ENCODE peak calls at places on chromosomes 13 and 19, in seven cellular contexts. T is AG04449, W is astrocyte of the cerebellum, L is ovary, R is fibroblast of lung, F is mucosa of descending colon, M is GM10248. S is an unnamed sample.

GRCh38 chr13:40271931-40272775 is 394.3 kb downstream of the FOXO1 start:
- DNase-seq in T (peak), W (peak), L (peak), R (peak), F (no peak), M (no peak), S (no peak)

GRCh38 chr13:113564331-113565023 is 20.1 kb upstream of the TFDP1 start:
- DNase-seq in T (no peak), W (no peak), L (no peak), R (no peak), F (no peak), M (no peak), S (no peak)

GRCh38 chr13:102293723-102294122 is 108.1 kb downstream of the FGF14 start:
- DNase-seq in T (no peak), W (no peak), L (no peak), R (no peak), F (no peak), M (no peak), S (no peak)

GRCh38 chr13:97780486-97780885 is 173.0 kb upstream of the IPO5 start:
- DNase-seq in T (no peak), W (no peak), L (no peak), R (no peak), F (no peak), M (no peak), S (no peak)

GRCh38 chr19:55251296-55252081 is 7.3 kb downstream of the PPP6R1 start:
- DNase-seq in T (no peak), W (no peak), L (no peak), R (no peak), F (no peak), M (peak), S (no peak)

GRCh38 chr13:100546713-100547405 is 41.7 kb downstream of the GGACT start:
- DNase-seq in T (no peak), W (no peak), L (no peak), R (no peak), F (no peak), M (no peak), S (no peak)

GRCh38 chr13:39419866-39420265 is 183.1 kb downstream of the LHFPL6 start:
- DNase-seq in T (no peak), W (no peak), L (no peak), R (no peak), F (no peak), M (no peak), S (no peak)

GRCh38 chr19:38929929-38930775 is at the start of gene SARS2:
- DNase-seq in T (peak), W (peak), L (peak), R (peak), F (peak), M (peak), S (peak)

GRCh38 chr13:105778196-105778595 is 757.3 kb downstream of the EFNB2 start:
- DNase-seq in T (peak), W (peak), L (no peak), R (peak), F (no peak), M (no peak), S (no peak)

GRCh38 chr19:13098291-13099072 is 4.2 kb downstream of the LYL1 start:
- DNase-seq in T (no peak), W (no peak), L (peak), R (peak), F (peak), M (no peak), S (no peak)

GRCh38 chr13:80665792-80666333 is 324.9 kb upstream of the SPRY2 start:
- DNase-seq in T (no peak), W (no peak), L (no peak), R (no peak), F (no peak), M (no peak), S (no peak)

GRCh38 chr19:20247016-20247683 is 80.1 kb downstream of the ZNF486 start:
- DNase-seq in T (no peak), W (no peak), L (peak), R (peak), F (no peak), M (no peak), S (peak)

GRCh38 chr19:7417671-7418324 is 69.1 kb downstream of the ARHGEF18 start:
- DNase-seq in T (no peak), W (no peak), L (no peak), R (no peak), F (no peak), M (no peak), S (no peak)

GRCh38 chr13:98318263-98318878 is 141.3 kb upstream of the RNF113B start:
- DNase-seq in T (no peak), W (no peak), L (no peak), R (no peak), F (no peak), M (no peak), S (no peak)

GRCh38 chr13:112574476-112575294 is 13.3 kb downstream of the TUBGCP3 start:
- DNase-seq in T (no peak), W (no peak), L (no peak), R (peak), F (no peak), M (no peak), S (no peak)

GRCh38 chr19:48355555-48355954 is 8.2 kb downstream of the TMEM143 start:
- DNase-seq in T (no peak), W (no peak), L (no peak), R (no peak), F (no peak), M (no peak), S (no peak)
- TF ChIP-seq CTCF in T (no peak), W (no peak), L (no peak), R (no peak), F (no peak), M (no peak), S (no peak)

DNA sequence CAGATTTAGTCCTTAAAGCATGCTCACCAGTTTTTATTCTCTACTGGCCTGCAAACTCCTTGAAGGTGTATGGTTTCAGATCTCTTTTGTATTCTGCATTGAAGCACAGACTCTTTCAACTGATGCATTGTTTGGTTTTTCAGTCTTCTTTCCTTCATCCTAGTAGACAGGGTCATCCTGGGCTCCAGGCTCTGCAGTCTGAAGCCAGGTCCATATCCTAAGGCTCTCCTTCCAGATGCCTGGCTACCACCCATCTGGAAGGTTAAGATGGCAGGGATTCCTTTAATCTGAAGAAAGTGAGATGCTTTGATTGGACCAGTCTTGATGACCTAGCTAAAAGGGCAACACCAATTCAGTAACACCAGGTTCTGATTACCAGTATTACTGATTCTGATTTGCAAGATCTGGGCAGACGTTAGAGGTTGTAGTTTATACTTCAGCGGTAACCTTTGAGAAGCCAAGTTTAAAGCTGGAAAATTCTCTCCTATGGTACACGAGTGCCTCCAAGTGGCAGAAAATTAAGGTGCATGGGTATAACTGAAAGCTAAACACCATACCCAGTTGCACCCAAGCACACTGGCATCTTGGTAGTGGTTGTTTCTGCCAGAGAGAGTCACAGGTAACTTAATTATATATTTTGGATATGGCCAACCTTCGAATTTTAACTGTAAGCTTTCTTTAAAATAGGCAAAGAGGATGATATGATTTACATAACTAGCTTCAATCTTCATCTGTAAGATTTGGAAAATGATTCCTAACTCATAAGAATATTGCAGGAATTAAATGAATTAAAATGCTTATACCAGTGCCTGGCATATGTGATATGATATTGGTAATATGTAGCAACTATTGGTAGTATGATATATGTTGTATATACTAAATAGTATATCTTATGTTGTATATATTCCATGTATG is 1651.9 kb upstream of the MIR17HG start:
- DNase-seq in T (no peak), W (peak), L (no peak), R (peak), F (no peak), M (no peak), S (peak)
- TF ChIP-seq CTCF in T (no peak), W (peak), L (no peak), R (peak), F (no peak), M (peak), S (peak)

GRCh38 chr19:11141937-11142527 is 13.6 kb downstream of the SPC24 start:
- DNase-seq in T (no peak), W (no peak), L (no peak), R (no peak), F (no peak), M (no peak), S (no peak)
- TF ChIP-seq CTCF in T (no peak), W (peak), L (no peak), R (no peak), F (no peak), M (no peak), S (no peak)

DNA sequence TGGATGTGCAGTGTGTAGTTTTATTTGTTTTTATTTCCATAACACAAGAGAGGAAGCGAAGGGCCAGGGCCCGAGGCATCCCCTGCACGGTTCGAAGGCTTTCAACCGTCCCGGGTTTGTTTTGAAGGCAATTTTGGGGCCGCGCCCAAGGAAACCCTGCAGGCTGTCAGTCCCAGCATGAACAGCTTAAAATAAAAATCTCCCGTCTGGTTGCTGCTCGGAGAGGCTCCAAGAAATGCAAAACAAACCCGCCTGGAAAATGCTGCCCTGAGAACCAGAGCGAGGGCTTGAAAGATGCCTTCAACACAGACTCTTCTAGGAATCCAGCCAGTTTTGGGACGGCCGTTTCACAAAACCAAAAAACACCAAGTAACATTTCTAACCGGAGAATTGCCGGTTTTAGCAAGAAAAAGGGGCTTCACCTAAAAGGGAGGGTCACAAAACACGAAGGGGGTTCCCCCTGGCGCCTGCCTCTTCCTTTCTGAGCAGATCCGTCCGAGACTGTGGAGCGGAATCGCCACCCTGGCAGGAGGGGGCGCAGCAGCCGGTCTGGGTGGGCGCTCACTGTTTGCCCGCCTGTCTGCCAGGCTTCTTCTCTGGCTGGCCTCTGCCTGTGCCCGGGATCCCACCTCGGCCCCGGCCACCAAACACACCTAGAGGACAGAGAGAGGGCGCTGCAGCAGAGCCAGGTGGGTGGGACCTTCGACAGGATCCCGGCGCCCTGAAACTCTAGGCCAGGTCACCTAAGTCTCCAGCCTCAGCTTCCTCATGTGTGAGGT is 15.8 kb downstream of the LSM4 start:
- DNase-seq in T (no peak), W (no peak), L (peak), R (peak), F (peak), M (no peak), S (no peak)
- TF ChIP-seq CTCF in T (no peak), W (no peak), L (no peak), R (no peak), F (no peak), M (no peak), S (no peak)

GRCh38 chr19:1813837-1814217 is 1.8 kb upstream of the ATP8B3 start:
- DNase-seq in T (no peak), W (no peak), L (no peak), R (no peak), F (no peak), M (no peak), S (no peak)

GRCh38 chr19:1811942-1812425 is at the start of gene ATP8B3:
- DNase-seq in T (no peak), W (no peak), L (no peak), R (no peak), F (no peak), M (peak), S (no peak)

GRCh38 chr19:1814391-1814790 is 2.3 kb upstream of the ATP8B3 start:
- DNase-seq in T (no peak), W (no peak), L (no peak), R (no peak), F (peak), M (no peak), S (no peak)

GRCh38 chr19:1812426-1813196 is 535 bp upstream of the ATP8B3 start:
- DNase-seq in T (peak), W (peak), L (peak), R (peak), F (peak), M (peak), S (peak)

DNA sequence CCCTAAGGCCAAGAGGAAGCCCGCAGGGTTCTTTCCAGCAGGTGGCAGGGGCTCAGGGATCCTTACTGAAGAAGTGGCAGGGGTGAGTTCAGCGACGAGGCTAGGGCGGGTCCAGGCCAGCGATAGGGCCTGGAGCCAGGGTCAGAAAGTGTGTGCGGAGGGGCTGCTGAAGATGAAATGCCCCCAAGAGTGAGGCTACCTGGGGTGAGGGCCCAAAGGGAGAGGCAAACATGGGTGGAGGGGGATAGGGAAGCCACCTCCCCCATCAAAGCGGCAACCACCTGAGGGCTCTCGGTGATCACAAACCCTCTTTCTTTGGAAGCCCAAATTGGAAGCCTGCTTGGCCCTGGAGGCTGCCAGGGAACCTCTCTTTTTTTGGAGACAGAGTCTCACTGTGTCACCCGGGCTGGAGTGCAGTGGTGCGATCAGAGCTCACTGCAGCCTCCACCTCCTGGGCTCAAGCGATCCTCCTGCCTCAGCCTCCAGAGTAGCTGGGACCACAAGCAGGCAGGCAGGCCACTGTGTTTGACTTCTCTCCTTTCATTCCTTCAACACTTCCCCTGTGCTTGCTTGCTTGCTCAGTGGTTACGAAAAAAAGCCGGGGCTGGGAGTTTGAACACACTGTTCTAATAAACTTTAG is 1.2 kb upstream of the ATP8B3 start:
- DNase-seq in T (no peak), W (no peak), L (no peak), R (no peak), F (no peak), M (no peak), S (no peak)
- TF ChIP-seq CTCF in T (no peak), W (no peak), L (no peak), R (no peak), F (no peak), M (no peak), S (no peak)

DNA sequence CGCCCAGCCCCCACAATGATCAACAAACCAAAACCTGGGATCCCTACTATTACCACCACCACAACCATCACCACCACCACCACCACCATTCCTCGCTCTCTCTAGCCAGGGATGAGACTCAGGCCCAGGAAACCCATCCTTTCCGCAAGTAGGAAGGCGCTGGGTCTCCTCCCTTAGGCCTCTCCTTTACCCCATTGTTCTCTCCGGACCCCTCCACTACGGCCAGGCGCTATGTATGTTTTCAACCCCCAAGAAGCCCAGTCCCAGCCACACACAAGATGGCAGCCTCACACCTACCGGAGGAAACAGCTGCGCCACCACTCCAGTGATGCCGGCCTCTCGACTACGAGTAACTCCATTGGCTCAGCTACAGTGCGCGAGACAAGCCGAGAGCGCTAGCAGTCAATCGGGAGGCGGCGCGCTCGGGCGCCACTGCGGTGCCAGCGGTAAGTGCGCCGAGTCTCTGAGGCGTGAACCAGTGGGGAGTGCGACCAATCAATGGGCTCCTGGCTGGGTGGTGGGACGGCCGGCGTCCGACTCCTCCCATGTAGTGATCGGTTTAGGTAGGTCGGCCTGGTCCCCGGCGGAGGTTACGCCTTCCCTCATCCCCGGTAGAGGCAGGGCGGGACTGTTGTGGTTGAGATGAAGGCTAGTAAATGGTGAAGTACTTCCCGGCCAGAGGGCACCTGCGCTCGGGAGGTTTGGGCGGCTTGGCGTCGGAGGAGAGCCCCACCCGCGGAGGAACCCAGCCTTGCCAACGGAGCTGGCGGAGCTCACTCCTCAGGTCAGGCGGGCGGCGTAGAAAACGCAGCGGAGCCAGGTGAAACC is at the start of the genes CAB39L and SETDB2:
- DNase-seq in T (peak), W (peak), L (peak), R (peak), F (peak), M (peak), S (peak)
- TF ChIP-seq CTCF in T (peak), W (peak), L (peak), R (peak), F (peak), M (peak), S (peak)

GRCh38 chr19:56543776-56544175 is 5.0 kb downstream of the ZFP28 start:
- DNase-seq in T (no peak), W (no peak), L (no peak), R (no peak), F (no peak), M (no peak), S (no peak)

GRCh38 chr19:56547535-56547934 is 8.8 kb downstream of the ZFP28 start:
- DNase-seq in T (no peak), W (no peak), L (no peak), R (no peak), F (no peak), M (no peak), S (no peak)
- TF ChIP-seq CTCF in T (no peak), W (no peak), L (no peak), R (peak), F (no peak), M (no peak), S (no peak)

GRCh38 chr19:53365899-53366493 is 491 bp downstream of the ZNF525 start:
- DNase-seq in T (no peak), W (no peak), L (no peak), R (no peak), F (peak), M (peak), S (peak)

GRCh38 chr19:53365134-53365898 is at the start of gene ZNF525:
- DNase-seq in T (no peak), W (peak), L (peak), R (peak), F (peak), M (peak), S (peak)
- TF ChIP-seq CTCF in T (no peak), W (peak), L (peak), R (no peak), F (peak), M (no peak), S (peak)

GRCh38 chr19:15161028-15161984 is 39.5 kb downstream of the NOTCH3 start:
- DNase-seq in T (no peak), W (no peak), L (no peak), R (no peak), F (no peak), M (peak), S (peak)
- TF ChIP-seq CTCF in T (peak), W (no peak), L (no peak), R (peak), F (no peak), M (peak), S (peak)

S was measured in neural crest cell.